ENCODE peak calls at places on chromosomes 7 and 10, in four cellular contexts. V, M, N and Y are unnamed samples.

GRCh38 chr7:87784424-87784823 is 91.7 kb downstream of the SLC25A40 start:
- DNase-seq in V (no peak), M (no peak), N (no peak), Y (no peak)

GRCh38 chr10:28256776-28257175 is 46.1 kb downstream of the MPP7 start:
- DNase-seq in N (no peak), V (no peak), M (no peak), Y (no peak)

GRCh38 chr10:69901623-69902505 is 100.2 kb downstream of the COL13A1 start:
- DNase-seq in N (peak; percentile 78), M (peak; percentile 96), V (peak; percentile 77), Y (peak; percentile 50)

GRCh38 chr7:27179503-27180430 is 5.3 kb downstream of the HOXA11 start:
- DNase-seq in N (peak; percentile 80), V (peak; percentile 80), M (peak; percentile 95), Y (peak; percentile 41)

GRCh38 chr10:29925771-29926345 is 133.5 kb downstream of the JCAD start:
- DNase-seq in N (no peak), M (no peak), V (no peak), Y (no peak)

GRCh38 chr10:93711891-93712290 is 9.5 kb upstream of the FRA10AC1 start:
- DNase-seq in M (no peak), N (no peak), V (no peak), Y (no peak)

GRCh38 chr7:88291401-88292173 is 15.1 kb downstream of the STEAP4 start:
- DNase-seq in V (no peak), M (no peak), N (no peak), Y (no peak)

GRCh38 chr10:57979466-57979865 is 288.2 kb downstream of the IPMK start:
- DNase-seq in M (no peak), V (no peak), N (no peak), Y (no peak)

GRCh38 chr10:119136084-119136483 is 29.4 kb downstream of the SFXN4 start:
- DNase-seq in V (no peak), M (no peak), N (no peak), Y (no peak)

GRCh38 chr7:144817001-144817400 is 18.9 kb downstream of the TPK1 start:
- DNase-seq in V (no peak), N (no peak), M (no peak), Y (no peak)

GRCh38 chr10:96369890-96370574 is 11.2 kb upstream of the OPALIN start:
- DNase-seq in V (no peak), M (peak; percentile 57), N (no peak), Y (no peak)

DNA sequence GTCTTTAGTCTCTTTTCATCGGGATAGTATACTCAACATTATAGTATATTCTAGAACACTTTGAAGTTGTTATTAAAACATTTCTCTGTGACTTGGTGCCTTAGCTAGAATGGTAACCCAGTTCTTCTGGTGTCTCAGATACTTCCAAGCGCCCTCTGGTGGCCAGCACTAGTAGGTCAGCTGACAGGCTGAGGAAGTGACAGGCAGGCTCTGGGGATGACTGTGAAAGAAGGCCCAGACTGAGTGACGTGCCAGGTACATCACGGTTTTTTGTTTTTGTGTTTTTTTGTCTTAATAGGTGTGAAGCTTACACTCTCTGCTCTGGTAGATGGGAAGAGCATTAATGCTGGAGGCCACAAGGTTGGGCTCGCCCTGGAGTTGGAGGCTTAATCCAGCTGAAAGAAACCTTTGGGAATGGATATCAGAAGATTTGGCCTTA is 5.1 kb downstream of the COMTD1 start:
- DNase-seq in N (peak; percentile 88), V (peak; percentile 94), M (peak; percentile 92), Y (peak; percentile 80)
- TF ChIP-seq HMGXB4 in N (no peak), V (no peak), M (no peak), Y (peak; percentile 38)

GRCh38 chr10:122343135-122343800 is 31.2 kb upstream of the PLEKHA1 start:
- DNase-seq in V (no peak), N (no peak), M (no peak), Y (no peak)

GRCh38 chr10:122344741-122345258 is 29.7 kb upstream of the PLEKHA1 start:
- DNase-seq in V (no peak), M (no peak), N (no peak), Y (peak; percentile 91)

GRCh38 chr10:122341141-122341810 is 33.2 kb upstream of the PLEKHA1 start:
- DNase-seq in M (no peak), N (no peak), V (no peak), Y (no peak)

GRCh38 chr10:122343936-122344335 is 30.6 kb upstream of the PLEKHA1 start:
- DNase-seq in N (no peak), V (no peak), M (no peak), Y (no peak)

DNA sequence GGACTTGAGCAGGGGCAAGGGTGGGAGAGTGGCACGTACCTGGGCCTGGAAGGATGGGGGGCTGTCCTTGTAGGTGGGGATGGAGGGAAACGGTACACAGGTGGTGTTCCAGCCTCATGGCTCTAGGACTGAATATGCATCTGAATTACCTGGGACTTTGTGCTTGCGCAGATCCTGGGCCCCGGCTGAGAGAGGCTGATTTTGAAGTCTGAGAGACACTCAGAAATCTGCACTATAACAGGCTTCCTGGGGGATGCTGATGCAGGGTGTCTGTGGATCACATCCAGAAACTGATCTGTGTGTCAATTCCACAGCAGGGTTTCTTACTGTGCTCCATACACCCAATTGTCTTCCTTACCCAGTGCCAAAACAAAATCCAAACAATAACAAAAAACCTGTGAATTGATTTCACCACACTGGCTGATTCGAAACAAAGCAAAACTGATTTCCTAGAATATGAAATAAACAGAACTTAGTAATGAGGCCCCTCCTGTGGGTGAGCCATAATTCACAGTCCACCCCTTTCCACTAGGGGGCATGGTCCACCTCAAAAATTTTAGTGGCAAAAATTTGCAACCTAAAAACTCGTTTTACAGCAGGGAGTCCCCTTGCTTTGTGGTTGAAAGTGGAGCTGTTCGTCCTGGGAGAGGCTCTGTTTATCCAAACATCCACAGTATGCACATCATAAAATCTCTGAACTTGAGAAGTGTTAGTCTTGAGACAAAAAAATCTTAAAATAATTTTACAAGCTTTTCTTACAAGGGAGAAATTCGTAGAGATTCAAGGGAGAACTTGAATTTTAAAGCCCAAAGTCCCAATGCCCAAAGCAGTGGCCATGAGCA is 32.0 kb upstream of the PLEKHA1 start:
- DNase-seq in M (peak; percentile 71), N (peak; percentile 46), V (peak; percentile 39), Y (peak; percentile 54)
- TF ChIP-seq HMGXB4 in M (no peak), N (no peak), V (no peak), Y (peak; percentile 28)

GRCh38 chr10:104253106-104253505 is 1.6 kb upstream of the GSTO1 start:
- DNase-seq in N (peak; percentile 78), V (no peak), M (no peak), Y (peak; percentile 96)
- TF ChIP-seq HMGXB4 in N (no peak), V (no peak), M (no peak), Y (peak; percentile 68)

GRCh38 chr10:5746197-5746596 is 61.6 kb downstream of the TASOR2 start:
- DNase-seq in V (no peak), N (no peak), M (no peak), Y (no peak)
- TF ChIP-seq HMGXB4 in V (no peak), N (no peak), M (no peak), Y (no peak)

GRCh38 chr10:124124769-124125161 is 31.4 kb upstream of the CHST15 start:
- DNase-seq in M (no peak), V (no peak), N (no peak), Y (no peak)
- TF ChIP-seq HMGXB4 in M (no peak), V (no peak), N (no peak), Y (no peak)

GRCh38 chr7:116843373-116843772 is 19.0 kb upstream of the CAPZA2 start:
- DNase-seq in V (no peak), M (no peak), N (no peak), Y (no peak)
- TF ChIP-seq HMGXB4 in V (no peak), M (no peak), N (no peak), Y (no peak)